ENCODE peak calls at places on chromosomes 5 and 9, in seven cellular contexts. T is mammary epithelial cell, H is A549, F is mesenchymal stem cell, Q is PC-3, S is GM23248, B is HepG2. L is an unnamed sample.
A peak's percentile ranks its signal among the peaks of the same experiment; 100 is the strongest.

GRCh38 chr5:134370306-134370870 is 981 bp upstream of the UBE2B start:
- DNase-seq in T (peak; percentile 17), H (no peak), F (no peak), Q (no peak), S (peak; percentile 57), B (no peak), L (no peak)

GRCh38 chr9:3549243-3549642 is 23.4 kb upstream of the RFX3 start:
- DNase-seq in T (no peak), H (no peak), F (no peak), Q (no peak), S (no peak), B (no peak), L (no peak)

GRCh38 chr5:126339215-126339805 is 83.9 kb upstream of the GRAMD2B start:
- DNase-seq in T (peak; percentile 57), H (peak; percentile 38), F (peak; percentile 72), Q (peak; percentile 82), S (peak; percentile 79), B (peak; percentile 61), L (peak; percentile 82)

GRCh38 chr5:159156839-159157238 is 52.5 kb downstream of the RNF145 start:
- DNase-seq in T (peak; percentile 65), H (peak; percentile 73), F (peak; percentile 75), Q (peak; percentile 73), S (peak; percentile 82), B (peak; percentile 64), L (peak; percentile 86)

GRCh38 chr5:98769006-98769255 is 4.5 kb upstream of the RGMB start:
- DNase-seq in T (no peak), H (no peak), F (no peak), Q (peak; percentile 46), S (no peak), B (no peak), L (no peak)

GRCh38 chr9:7452378-7452777 is 347.2 kb downstream of the DMAC1 start:
- DNase-seq in T (peak; percentile 81), H (no peak), F (peak; percentile 49), Q (no peak), S (peak; percentile 87), B (no peak), L (no peak)

GRCh38 chr5:56479701-56480304 is 246.7 kb upstream of the ANKRD55 start:
- DNase-seq in T (no peak), H (no peak), F (no peak), Q (no peak), S (no peak), B (no peak), L (peak; percentile 61)

GRCh38 chr5:105977163-105977562 is 1693.6 kb downstream of the EFNA5 start:
- DNase-seq in T (no peak), H (no peak), F (no peak), Q (no peak), S (no peak), B (no peak), L (no peak)

GRCh38 chr5:143542798-143543144 is 139.3 kb upstream of the NR3C1 start:
- DNase-seq in T (no peak), H (no peak), F (no peak), Q (no peak), S (no peak), B (no peak), L (no peak)

GRCh38 chr5:142012186-142012785 is 541 bp downstream of the GNPDA1 start:
- DNase-seq in T (peak; percentile 27), H (peak; percentile 46), F (peak; percentile 29), Q (peak; percentile 44), S (peak; percentile 65), B (peak; percentile 9), L (peak; percentile 88)

GRCh38 chr5:175508896-175509295 is 30.5 kb downstream of the SFXN1 start:
- DNase-seq in T (peak; percentile 3), H (no peak), F (no peak), Q (no peak), S (no peak), B (peak; percentile 7), L (no peak)

GRCh38 chr9:87609002-87609401 is 111.3 kb downstream of the DAPK1 start:
- DNase-seq in T (no peak), H (no peak), F (no peak), Q (no peak), S (no peak), B (no peak), L (no peak)

GRCh38 chr9:136865768-136866103 is 372 bp downstream of the EDF1 start:
- DNase-seq in T (no peak), H (no peak), F (no peak), Q (no peak), S (peak; percentile 31), B (no peak), L (peak; percentile 56)

GRCh38 chr5:81269751-81270686 is 31.4 kb upstream of the ZCCHC9 start:
- DNase-seq in T (no peak), H (no peak), F (no peak), Q (peak; percentile 7), S (no peak), B (peak; percentile 10), L (no peak)

GRCh38 chr5:81265101-81265500 is 32.0 kb downstream of the CKMT2 start:
- DNase-seq in T (no peak), H (no peak), F (peak; percentile 12), Q (no peak), S (peak; percentile 60), B (no peak), L (no peak)

DNA sequence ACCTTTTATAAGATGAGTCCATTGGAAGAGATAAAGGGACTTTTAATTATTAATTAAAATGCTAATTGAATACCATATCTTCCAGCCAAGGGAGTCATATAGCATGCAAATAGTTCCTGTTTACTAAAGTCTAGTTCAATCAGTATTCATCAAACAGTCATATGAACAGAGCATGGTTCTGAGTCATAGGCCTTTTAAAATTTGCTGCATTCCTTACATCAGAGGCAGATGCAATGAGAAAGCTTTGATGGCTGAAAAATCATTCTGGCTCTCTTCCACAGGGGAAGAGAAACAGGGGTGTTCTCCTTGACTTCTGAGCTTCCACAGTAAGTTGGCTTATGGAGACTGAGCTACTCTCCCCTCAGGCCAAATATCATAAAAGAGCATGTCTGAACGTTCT is 32.6 kb upstream of the ZCCHC9 start:
- DNase-seq in T (peak; percentile 75), H (peak; percentile 33), F (peak; percentile 84), Q (peak; percentile 80), S (peak; percentile 84), B (peak; percentile 54), L (no peak)
- H3K4me2 ChIP-seq in T (peak overlapping the region; percentile 34), H (peak overlapping the region; percentile 42), F (no peak overlapping the region), Q (peak overlapping the region; percentile 50), S (peak overlapping the region; percentile 55), B (no peak overlapping the region), L (no peak overlapping the region)

GRCh38 chr5:1179383-1179715 is 22.0 kb upstream of the SLC6A19 start:
- DNase-seq in T (no peak), H (no peak), F (no peak), Q (no peak), S (no peak), B (no peak), L (no peak)
- H3K4me3 ChIP-seq in T (no peak overlapping the region), H (no peak overlapping the region), F (no peak overlapping the region), Q (no peak overlapping the region), S (no peak overlapping the region), B (no peak overlapping the region), L (no peak overlapping the region)

GRCh38 chr9:38333047-38333446 is 59.5 kb upstream of the ALDH1B1 start:
- DNase-seq in T (peak; percentile 15), H (no peak), F (no peak), Q (no peak), S (peak; percentile 54), B (no peak), L (no peak)

GRCh38 chr9:38332625-38333024 is 59.9 kb upstream of the ALDH1B1 start:
- DNase-seq in T (no peak), H (no peak), F (no peak), Q (no peak), S (no peak), B (no peak), L (no peak)

GRCh38 chr9:38335686-38336085 is 56.8 kb upstream of the ALDH1B1 start:
- DNase-seq in T (no peak), H (no peak), F (no peak), Q (no peak), S (no peak), B (no peak), L (no peak)

GRCh38 chr9:38336341-38336740 is 56.2 kb upstream of the ALDH1B1 start:
- DNase-seq in T (no peak), H (no peak), F (no peak), Q (no peak), S (no peak), B (no peak), L (no peak)

GRCh38 chr9:38334234-38334633 is 58.3 kb upstream of the ALDH1B1 start:
- DNase-seq in T (no peak), H (peak; percentile 25), F (no peak), Q (no peak), S (no peak), B (peak; percentile 31), L (no peak)
- H3K4me1 ChIP-seq in T (peaks cover 4% of the 10 kb centered on the region), H (peaks cover 5% of the 10 kb centered on the region), F (peaks cover 9% of the 10 kb centered on the region), Q (peaks cover 3% of the 10 kb centered on the region), S (peaks cover 5% of the 10 kb centered on the region), B (peaks cover 11% of the 10 kb centered on the region), L (no peaks in the 10 kb centered on the region)

GRCh38 chr5:170270670-170271069 is 26.9 kb downstream of the LCP2 start:
- DNase-seq in T (no peak), H (no peak), F (no peak), Q (no peak), S (no peak), B (no peak), L (no peak)
- H3K4me2 ChIP-seq in T (no peak overlapping the region), H (no peak overlapping the region), F (no peak overlapping the region), Q (no peak overlapping the region), S (no peak overlapping the region), B (no peak overlapping the region), L (no peak overlapping the region)

GRCh38 chr9:19174127-19174921 is 47.0 kb upstream of the PLIN2 start:
- DNase-seq in T (peak; percentile 78), H (peak; percentile 66), F (peak; percentile 97), Q (peak; percentile 69), S (peak; percentile 99), B (peak; percentile 79), L (peak; percentile 83)
- H3K4me3 ChIP-seq in T (no peak overlapping the region), H (no peak overlapping the region), F (no peak overlapping the region), Q (peak overlapping the region; percentile 61), S (peak overlapping the region; percentile 30), B (no peak overlapping the region), L (no peak overlapping the region)

DNA sequence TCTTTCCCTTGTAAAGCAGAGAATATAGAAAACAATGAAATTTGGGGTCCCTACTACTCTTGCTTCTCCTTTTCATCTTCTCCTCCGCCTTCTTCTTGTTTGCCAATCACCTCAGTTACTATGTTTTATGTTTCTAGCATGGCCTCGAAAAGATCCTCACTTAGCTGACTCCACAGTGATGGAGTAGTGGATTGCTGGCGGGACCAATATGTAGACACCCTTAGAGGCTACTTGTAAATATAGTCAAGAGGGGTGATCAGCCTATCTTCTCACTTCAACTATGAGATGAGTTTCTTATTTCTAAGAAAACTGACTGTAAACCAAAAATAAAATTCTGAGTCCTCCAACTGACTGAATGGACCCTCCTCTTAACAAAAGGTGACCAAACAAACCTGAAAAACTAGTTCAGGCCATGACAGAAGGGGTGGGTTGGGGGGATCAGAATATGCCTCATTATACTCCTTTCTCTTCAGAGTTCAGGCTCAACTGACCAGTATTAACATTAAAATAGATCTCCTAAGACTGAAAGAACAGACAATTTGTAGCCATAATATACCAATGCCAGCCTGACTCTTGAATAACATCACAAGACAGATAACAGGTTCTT is 829.0 kb downstream of the TLE4 start:
- DNase-seq in T (no peak), H (no peak), F (no peak), Q (no peak), S (no peak), B (no peak), L (no peak)
- H3K4me1 ChIP-seq in T (no peaks in the 10 kb centered on the region), H (no peaks in the 10 kb centered on the region), F (no peaks in the 10 kb centered on the region), Q (peaks cover under 1% of the 10 kb centered on the region), S (no peaks in the 10 kb centered on the region), B (no peaks in the 10 kb centered on the region), L (no peaks in the 10 kb centered on the region)

GRCh38 chr5:65478336-65478735 is 3.4 kb downstream of the ADAMTS6 start:
- DNase-seq in T (no peak), H (no peak), F (no peak), Q (no peak), S (no peak), B (no peak), L (no peak)
- H3K4me2 ChIP-seq in T (peak overlapping the region; percentile 92), H (no peak overlapping the region), F (no peak overlapping the region), Q (no peak overlapping the region), S (peak overlapping the region; percentile 100), B (no peak overlapping the region), L (no peak overlapping the region)